ENCODE peak calls at places on chromosomes 7 and 10, in four cellular contexts. D is HCT116; W is endodermal cell; A is CD8-positive, alpha-beta T cell. G is an unnamed sample.

GRCh38 chr7:47776335-47776734 is 171.9 kb downstream of the PKD1L1 start:
- DNase-seq in D (no peak), W (no peak), A (no peak), G (no peak)

GRCh38 chr10:86747796-86748581 is 8.4 kb upstream of the BMPR1A start:
- DNase-seq in D (no peak), W (no peak), A (no peak), G (no peak)

GRCh38 chr10:16777473-16778370 is 39.5 kb downstream of the RSU1 start:
- DNase-seq in D (peak; percentile 19), W (no peak), A (no peak), G (no peak)

GRCh38 chr10:72502581-72502980 is 123.3 kb downstream of the MICU1 start:
- DNase-seq in D (no peak), W (no peak), A (no peak), G (no peak)

GRCh38 chr7:66348531-66348930 is 143.4 kb downstream of the TPST1 start:
- DNase-seq in D (no peak), W (no peak), A (no peak), G (no peak)

GRCh38 chr7:139034855-139035587 is 821 bp downstream of the ZC3HAV1L start:
- DNase-seq in D (no peak), W (peak; percentile 71), A (no peak), G (no peak)

GRCh38 chr7:82080254-82080924 is 310.5 kb upstream of the HGF start:
- DNase-seq in D (no peak), W (no peak), A (no peak), G (no peak)

GRCh38 chr7:30650455-30650854 is 31.8 kb downstream of the CRHR2 start:
- DNase-seq in D (no peak), W (peak; percentile 71), A (no peak), G (no peak)

GRCh38 chr10:101079874-101080273 is 18.1 kb downstream of the KAZALD1 start:
- DNase-seq in D (no peak), W (no peak), A (no peak), G (no peak)

GRCh38 chr10:49384268-49384953 is 11.5 kb downstream of the DRGX start:
- DNase-seq in D (no peak), W (no peak), A (no peak), G (no peak)

GRCh38 chr10:67045404-67045803 is 119.6 kb downstream of the LRRTM3 start:
- DNase-seq in D (no peak), W (no peak), A (no peak), G (no peak)

GRCh38 chr7:115707236-115707635 is 323.3 kb downstream of the TFEC start:
- DNase-seq in D (peak; percentile 66), W (peak; percentile 66), A (no peak), G (peak; percentile 0)

GRCh38 chr10:32298066-32298812 is 48.7 kb downstream of the EPC1 start:
- DNase-seq in D (peak; percentile 13), W (no peak), A (no peak), G (peak; percentile 29)

GRCh38 chr10:5975641-5976473 is 1.5 kb downstream of the IL15RA start:
- DNase-seq in D (no peak), W (no peak), A (peak; percentile 19), G (no peak)

GRCh38 chr10:26361946-26362345 is 76.2 kb upstream of the APBB1IP start:
- DNase-seq in D (no peak), W (no peak), A (no peak), G (no peak)

GRCh38 chr10:3427316-3427715 is 254.7 kb upstream of the PITRM1 start:
- DNase-seq in D (no peak), W (no peak), A (no peak), G (no peak)

GRCh38 chr7:41107330-41107937 is 595.5 kb downstream of the INHBA start:
- DNase-seq in D (peak; percentile 50), W (no peak), A (no peak), G (peak; percentile 94)

GRCh38 chr7:77657427-77658331 is 38.6 kb upstream of the RSBN1L start:
- DNase-seq in D (peak; percentile 35), W (no peak), A (no peak), G (no peak)

GRCh38 chr7:126791306-126791705 is 461.4 kb downstream of the GRM8 start:
- DNase-seq in D (no peak), W (no peak), A (no peak), G (peak; percentile 31)

GRCh38 chr7:126790763-126791162 is 462.0 kb downstream of the GRM8 start:
- DNase-seq in D (no peak), W (no peak), A (no peak), G (no peak)

GRCh38 chr7:126792501-126792900 is 460.2 kb downstream of the GRM8 start:
- DNase-seq in D (no peak), W (no peak), A (no peak), G (no peak)
- H3K27ac ChIP-seq in D (no peak overlapping the region), W (peak overlapping the region; percentile 51), A (no peak overlapping the region), G (no peak overlapping the region)

DNA sequence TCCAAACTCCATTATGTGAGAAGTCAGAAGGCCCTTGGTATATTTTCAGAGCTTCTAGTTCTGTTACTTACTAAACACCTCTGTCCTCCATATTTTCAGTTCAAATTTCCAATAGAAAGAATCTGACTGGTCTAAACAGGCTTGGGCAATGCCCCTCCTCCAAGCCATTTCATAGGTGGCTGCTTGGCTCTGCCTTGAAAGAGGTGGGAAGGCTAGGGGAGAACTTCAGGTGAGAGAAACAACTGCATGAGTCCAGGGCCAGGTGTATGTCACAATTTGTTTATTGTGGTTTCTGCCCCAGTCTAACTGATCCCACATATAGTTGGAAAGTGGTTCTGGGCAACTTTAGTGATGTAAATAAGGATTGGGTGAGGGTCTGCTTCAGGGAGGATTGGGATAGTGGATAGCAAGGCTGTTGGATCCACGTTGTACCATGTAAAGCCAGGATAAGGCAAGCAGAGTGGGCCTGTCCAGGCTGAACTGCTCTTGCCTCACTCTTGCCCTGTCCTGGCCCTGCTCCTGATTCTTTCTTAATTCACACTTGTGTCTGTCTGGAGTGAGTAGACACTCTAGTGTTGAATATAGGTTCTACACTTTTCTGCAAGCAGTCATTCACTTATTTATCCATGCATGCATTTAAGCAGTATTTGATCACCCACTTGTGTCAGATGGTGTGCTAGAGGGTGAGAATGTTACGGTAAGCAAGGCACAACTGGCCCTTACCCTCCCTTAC is 67.5 kb upstream of the COMTD1 start:
- DNase-seq in D (no peak), W (no peak), A (no peak), G (no peak)
- H3K27ac ChIP-seq in D (no peak overlapping the region), W (no peak overlapping the region), A (no peak overlapping the region), G (no peak overlapping the region)

DNA sequence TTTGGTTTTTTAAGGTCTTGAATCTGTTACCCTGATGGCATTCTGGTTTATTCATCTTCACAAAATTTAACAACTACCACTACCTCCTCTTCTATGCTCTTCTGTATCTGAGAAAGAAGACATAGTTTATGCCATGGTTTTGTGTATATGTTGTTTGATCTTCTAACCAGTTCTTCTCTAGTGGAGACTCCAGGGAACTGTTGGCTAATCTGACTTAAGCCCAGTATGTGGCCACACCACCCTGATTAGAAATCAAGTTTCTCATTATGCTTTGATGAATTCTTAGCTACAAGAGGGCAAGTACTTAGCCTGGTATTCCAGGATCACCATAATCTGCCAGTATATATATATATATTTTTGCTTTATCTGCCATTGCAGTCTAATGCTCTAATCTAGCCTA is 99.5 kb upstream of the MXI1 start:
- DNase-seq in D (no peak), W (no peak), A (no peak), G (no peak)
- H3K27ac ChIP-seq in D (no peak overlapping the region), W (no peak overlapping the region), A (no peak overlapping the region), G (no peak overlapping the region)

GRCh38 chr7:83149466-83149865 is 13.2 kb downstream of the PCLO start:
- DNase-seq in D (no peak), W (no peak), A (no peak), G (no peak)
- H3K27ac ChIP-seq in D (no peak overlapping the region), W (no peak overlapping the region), A (no peak overlapping the region), G (no peak overlapping the region)

DNA sequence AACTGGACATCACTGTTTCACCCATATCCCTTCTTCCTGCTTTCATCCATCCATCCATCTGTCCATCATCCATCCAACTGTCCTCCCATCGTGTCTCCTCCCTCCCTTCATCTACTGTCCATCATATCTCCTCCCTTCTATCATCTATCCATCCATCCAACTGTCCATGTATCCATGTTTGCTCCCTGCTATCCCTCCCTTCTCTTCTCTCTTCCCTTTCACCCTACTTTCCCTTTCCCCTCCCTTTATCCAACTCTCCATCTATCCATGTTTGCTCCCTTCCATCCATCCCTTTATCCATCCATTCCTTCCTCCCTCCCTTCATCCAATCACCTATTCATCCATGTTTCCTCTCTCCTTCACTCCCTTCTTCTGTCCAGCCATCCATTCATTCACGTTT is 92.6 kb upstream of the CTBP2 start:
- DNase-seq in D (no peak), W (no peak), A (no peak), G (no peak)
- H3K27ac ChIP-seq in D (no peak overlapping the region), W (no peak overlapping the region), A (no peak overlapping the region), G (no peak overlapping the region)

DNA sequence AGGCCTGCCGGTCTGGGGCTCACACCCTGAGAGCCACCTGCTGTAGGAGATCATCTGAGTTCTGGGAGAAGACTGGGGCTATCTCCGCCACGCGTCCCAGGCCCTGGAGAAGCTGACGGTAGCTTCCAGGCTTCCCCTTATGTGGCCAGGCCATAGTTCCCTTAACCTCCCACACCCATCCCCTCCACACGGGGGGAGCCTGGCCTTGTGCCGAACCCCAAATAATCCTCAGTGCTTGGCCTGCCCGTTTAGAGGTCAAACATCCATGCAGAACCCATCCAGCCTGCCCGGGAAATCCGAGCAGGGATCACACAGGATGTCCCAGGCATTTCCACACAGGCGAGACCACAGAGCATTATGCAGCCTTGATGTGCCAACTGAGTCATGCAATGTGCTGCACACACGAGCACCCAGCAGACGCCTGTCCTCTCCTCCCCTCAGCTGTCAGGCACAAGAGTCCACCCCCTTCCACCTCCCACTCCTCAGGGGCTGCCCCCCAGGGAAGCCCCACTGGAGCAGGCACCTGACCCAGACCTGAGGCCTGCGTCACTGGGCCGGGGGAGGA is 176.2 kb downstream of the PRKAG2 start:
- DNase-seq in D (no peak), W (no peak), A (no peak), G (no peak)
- H3K27ac ChIP-seq in D (no peak overlapping the region), W (no peak overlapping the region), A (no peak overlapping the region), G (no peak overlapping the region)

DNA sequence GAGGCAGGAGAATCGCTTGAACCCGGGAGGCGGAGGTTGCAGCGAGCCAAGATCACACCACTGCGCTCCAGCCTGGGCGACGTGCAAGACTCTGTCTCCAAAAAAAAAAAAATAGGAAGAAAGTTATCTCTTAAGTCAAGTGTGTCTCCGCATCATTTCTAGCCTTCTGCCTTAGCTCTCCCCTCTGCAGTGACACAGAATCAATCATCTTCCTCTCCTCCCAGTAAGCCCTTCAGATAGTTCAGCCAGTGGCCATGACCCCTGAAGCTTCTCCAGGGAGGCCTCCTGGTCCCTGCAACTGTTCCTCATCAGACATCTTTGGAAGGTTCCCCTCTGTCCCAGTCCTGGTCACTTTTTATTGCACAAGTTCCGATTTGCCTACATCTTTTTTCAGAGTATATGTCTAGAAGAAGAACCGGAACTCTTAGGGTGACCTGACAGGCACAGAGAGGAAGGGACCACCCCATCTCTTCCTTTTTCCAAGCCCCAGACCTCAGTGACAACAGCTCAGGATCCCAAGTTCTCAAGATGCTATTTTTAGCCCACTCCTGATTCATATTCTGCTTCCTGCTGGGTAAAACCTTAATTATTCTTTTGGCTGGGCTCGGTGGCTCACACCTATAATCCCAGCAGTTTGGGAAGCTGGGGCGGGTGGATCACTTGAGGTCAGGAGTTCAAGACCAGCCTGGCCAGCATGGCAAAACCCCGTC is 6.6 kb upstream of the RHBDD2 start:
- DNase-seq in D (no peak), W (no peak), A (no peak), G (no peak)
- H3K27ac ChIP-seq in D (no peak overlapping the region), W (no peak overlapping the region), A (no peak overlapping the region), G (no peak overlapping the region)

G was measured in epithelial cell of prostate.